ENCODE peak calls at places on chromosomes 16 and 17, in eight cellular contexts. M is ovary, D is transverse colon, K is A549, N is K562, T is upper lobe of left lung, Z is sigmoid colon, S is HepG2. F is an unnamed sample.

GRCh38 chr17:55706808-55707773 is 15.6 kb downstream of the TMEM100 start:
- DNase-seq in N (no peak), M (no peak), T (no peak), D (no peak), S (no peak), K (no peak), Z (no peak), F (no peak)

GRCh38 chr16:88352261-88353200 is 30.2 kb upstream of the ZNF469 start:
- DNase-seq in Z (peak; percentile 51), K (no peak), S (no peak), N (no peak), T (no peak), M (peak; percentile 20), D (no peak), F (no peak)

GRCh38 chr16:69563605-69564580 is 1.9 kb upstream of the NFAT5 start:
- DNase-seq in M (no peak), D (no peak), Z (no peak), K (no peak), T (no peak), N (peak; percentile 58), S (peak; percentile 49), F (no peak)

GRCh38 chr17:76556759-76557367 is 17.0 kb downstream of the PRCD start:
- DNase-seq in N (peak; percentile 51), D (peak; percentile 36), K (no peak), Z (no peak), S (peak; percentile 53), M (no peak), T (peak; percentile 55), F (no peak)

GRCh38 chr17:75820411-75821080 is 23.7 kb downstream of the UNC13D start:
- DNase-seq in T (no peak), M (no peak), Z (no peak), N (no peak), S (no peak), D (no peak), K (no peak), F (no peak)

GRCh38 chr17:8430966-8431365 is 4.7 kb upstream of the NDEL1 start:
- DNase-seq in N (no peak), M (peak; percentile 55), D (no peak), T (no peak), S (no peak), Z (peak; percentile 77), K (no peak), F (peak; percentile 29)

GRCh38 chr17:8137645-8138342 is 13.9 kb upstream of the HES7 start:
- DNase-seq in S (no peak), N (peak; percentile 34), T (no peak), K (no peak), M (no peak), D (no peak), Z (peak; percentile 63), F (no peak)

GRCh38 chr17:61408151-61409041 is 8.8 kb downstream of the TBX2 start:
- DNase-seq in D (no peak), S (no peak), Z (peak; percentile 61), N (no peak), M (peak; percentile 28), T (peak; percentile 18), K (no peak), F (no peak)

GRCh38 chr17:40540448-40540847 is 24.8 kb downstream of the CCR7 start:
- DNase-seq in M (peak; percentile 43), Z (peak; percentile 62), N (no peak), T (no peak), K (no peak), S (no peak), D (no peak), F (no peak)

GRCh38 chr17:40541060-40541872 is 24.0 kb downstream of the CCR7 start:
- DNase-seq in K (no peak), T (no peak), D (no peak), Z (peak; percentile 68), S (peak; percentile 56), M (peak; percentile 62), N (peak; percentile 36), F (no peak)

GRCh38 chr17:40539711-40540411 is 25.4 kb downstream of the CCR7 start:
- DNase-seq in S (no peak), D (no peak), Z (peak; percentile 52), T (no peak), M (peak; percentile 32), K (no peak), N (no peak), F (no peak)

GRCh38 chr17:40538019-40538935 is 27.0 kb downstream of the CCR7 start:
- DNase-seq in M (peak; percentile 46), Z (peak; percentile 70), D (no peak), T (peak; percentile 78), K (no peak), N (no peak), S (no peak), F (no peak)

DNA sequence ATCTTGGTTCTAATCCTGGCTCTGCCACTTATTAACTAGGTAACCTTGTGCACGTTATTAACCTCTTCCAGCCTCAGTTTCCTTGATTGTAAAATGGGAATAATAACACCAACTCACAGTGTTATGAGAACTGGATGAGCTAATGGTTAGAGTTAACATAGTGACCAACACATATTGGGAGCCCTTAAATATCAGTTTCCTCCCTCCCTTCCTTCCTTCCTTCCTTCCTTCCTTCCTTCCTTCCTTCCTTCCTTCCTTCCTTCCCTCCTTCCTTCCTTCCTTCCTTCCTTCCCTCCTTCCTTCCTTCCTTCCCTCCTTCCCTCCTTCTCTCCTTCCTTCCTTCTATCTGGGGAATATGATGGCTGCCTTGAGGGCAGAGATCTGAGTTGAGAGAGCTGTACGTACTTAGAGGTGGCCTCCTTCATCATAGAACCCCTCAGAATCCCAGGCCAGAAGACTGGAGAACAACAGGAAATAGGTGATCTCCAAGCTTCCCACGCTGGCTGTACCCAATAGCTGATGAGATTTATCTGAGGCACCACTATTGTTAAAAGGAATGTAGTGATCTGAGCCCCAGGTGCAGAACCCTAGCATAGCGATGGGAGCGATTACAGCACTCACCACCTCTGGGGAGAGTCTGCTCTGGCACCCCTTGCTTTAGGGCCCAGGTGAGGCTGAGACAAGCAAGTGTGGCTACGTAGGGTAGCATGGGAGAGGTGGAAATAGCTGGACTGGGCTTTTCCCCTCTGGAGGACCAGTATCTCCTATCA is 26.2 kb downstream of the CCR7 start:
- DNase-seq in M (no peak), T (no peak), K (no peak), Z (peak; percentile 45), S (no peak), N (no peak), D (no peak), F (no peak)
- H3K27ac ChIP-seq in M (peak overlapping the region; percentile 33), T (peak overlapping the region; percentile 85), K (peak overlapping the region; percentile 99), Z (peak overlapping the region; percentile 84), S (no peak overlapping the region), N (no peak overlapping the region), D (peak overlapping the region; percentile 64), F (peak overlapping the region; percentile 91)

GRCh38 chr17:50781167-50781566 is 13.8 kb upstream of the ANKRD40CL start:
- DNase-seq in Z (no peak), D (no peak), N (no peak), K (no peak), S (no peak), T (no peak), M (no peak), F (no peak)
- TF ChIP-seq EP300 in Z (no peak), D (no peak), N (no peak), K (no peak), S (no peak), T (no peak), M (no peak), F (no peak)

GRCh38 chr16:70746708-70747424 is 54.1 kb downstream of the VAC14 start:
- DNase-seq in D (peak; percentile 82), T (peak; percentile 94), K (peak; percentile 91), S (peak; percentile 99), M (peak; percentile 68), Z (peak; percentile 92), N (peak; percentile 90), F (peak; percentile 68)

GRCh38 chr16:70750893-70751467 is 50.0 kb downstream of the VAC14 start:
- DNase-seq in N (no peak), K (no peak), S (no peak), Z (peak; percentile 95), D (peak; percentile 63), M (peak; percentile 73), T (peak; percentile 92), F (peak; percentile 73)

GRCh38 chr16:70749681-70750601 is 51.0 kb downstream of the VAC14 start:
- DNase-seq in Z (no peak), S (no peak), K (no peak), D (no peak), T (no peak), M (peak; percentile 72), N (no peak), F (no peak)

GRCh38 chr16:70747703-70748631 is 53.0 kb downstream of the VAC14 start:
- DNase-seq in K (no peak), M (no peak), D (no peak), Z (no peak), T (peak; percentile 80), N (peak; percentile 55), S (no peak), F (no peak)

DNA sequence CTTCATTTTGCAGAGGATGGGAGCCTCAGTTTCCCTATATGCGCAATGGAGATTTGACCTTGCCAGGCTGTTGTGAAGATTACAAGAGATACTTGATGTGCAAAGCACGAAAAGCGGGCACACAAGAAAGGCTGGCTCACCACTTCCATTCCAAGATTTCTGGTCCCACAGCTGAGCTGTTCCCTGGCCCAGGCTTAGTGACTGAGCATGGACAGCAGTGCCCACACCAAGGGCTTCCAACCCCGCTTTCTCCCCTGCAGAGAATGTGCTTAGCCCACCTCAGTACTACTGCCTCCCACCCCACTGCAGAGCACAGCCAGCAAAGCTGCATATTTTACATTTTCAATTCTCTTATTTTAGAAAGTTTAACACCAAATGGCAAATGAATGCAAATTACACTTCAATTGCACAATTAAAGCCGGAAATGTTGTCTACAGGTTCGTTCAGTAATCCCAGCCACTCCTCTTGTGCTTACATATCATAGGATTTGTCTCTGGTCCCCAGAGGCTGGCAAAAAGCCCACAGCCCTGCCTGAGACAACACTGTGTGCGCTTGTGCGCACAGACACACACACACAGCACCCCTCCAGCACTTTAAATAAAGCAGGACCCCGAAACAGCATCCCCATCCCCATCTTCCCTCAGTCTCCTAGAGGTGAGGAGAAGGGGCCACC is 51.8 kb downstream of the VAC14 start:
- DNase-seq in S (no peak), M (no peak), K (no peak), Z (no peak), T (peak; percentile 79), N (no peak), D (peak; percentile 76), F (no peak)
- H3K27ac ChIP-seq in S (peak overlapping the region; percentile 31), M (no peak overlapping the region), K (peak overlapping the region; percentile 51), Z (peak overlapping the region; percentile 77), T (peak overlapping the region; percentile 85), N (no peak overlapping the region), D (peak overlapping the region; percentile 91), F (peak overlapping the region; percentile 78)

GRCh38 chr16:11140867-11141266 is 115.1 kb downstream of the SOCS1 start:
- DNase-seq in M (no peak), D (no peak), S (no peak), Z (no peak), K (no peak), N (no peak), T (no peak), F (no peak)

GRCh38 chr16:11140466-11140865 is 115.5 kb downstream of the SOCS1 start:
- DNase-seq in K (no peak), S (no peak), N (no peak), T (no peak), Z (no peak), M (peak; percentile 9), D (no peak), F (no peak)

GRCh38 chr16:11138026-11138768 is 117.8 kb downstream of the SOCS1 start:
- DNase-seq in M (no peak), T (no peak), Z (no peak), S (no peak), N (no peak), K (no peak), D (no peak), F (no peak)

GRCh38 chr16:11138769-11139623 is 117.0 kb downstream of the SOCS1 start:
- DNase-seq in Z (no peak), S (peak; percentile 96), M (no peak), K (no peak), D (no peak), N (no peak), T (no peak), F (no peak)

GRCh38 chr16:11139624-11140375 is 116.2 kb downstream of the SOCS1 start:
- DNase-seq in D (no peak), Z (no peak), M (no peak), N (no peak), S (peak; percentile 62), T (no peak), K (no peak), F (no peak)
- TF ChIP-seq EP300 in D (no peak), Z (no peak), M (no peak), N (no peak), S (no peak), T (no peak), K (no peak), F (no peak)

F was measured in tibial nerve.